ENCODE peak calls at places on chromosomes 7 and 10, in six cellular contexts. E is HEK293T, L is fibroblast of the aortic adventitia, V is NCI-H1417, I is colonic mucosa, N is NAMALWA. O is an unnamed sample.

GRCh38 chr7:137915266-137915665 is 68.5 kb upstream of the DGKI start:
- DNase-seq in E (no peak), L (no peak), V (no peak), I (no peak), N (no peak), O (no peak)

GRCh38 chr10:100347568-100348195 is 649 bp downstream of the SCD start:
- DNase-seq in E (peak), L (no peak), V (peak), I (peak), N (no peak), O (no peak)

GRCh38 chr10:38038932-38039245 is 28.4 kb downstream of the ZNF33A start:
- DNase-seq in E (no peak), L (no peak), V (no peak), I (no peak), N (no peak), O (no peak)

GRCh38 chr7:41156268-41156667 is 546.6 kb downstream of the INHBA start:
- DNase-seq in E (no peak), L (no peak), V (no peak), I (no peak), N (no peak), O (no peak)

GRCh38 chr7:66894463-66895080 is 26.5 kb upstream of the TMEM248 start:
- DNase-seq in E (no peak), L (peak), V (peak), I (no peak), N (peak), O (peak)

GRCh38 chr7:99505324-99505662 is 831 bp downstream of the ZKSCAN5 start:
- DNase-seq in E (no peak), L (peak), V (no peak), I (no peak), N (no peak), O (no peak)

GRCh38 chr10:111479966-111480365 is 403.1 kb downstream of the ADRA2A start:
- DNase-seq in E (no peak), L (no peak), V (no peak), I (no peak), N (no peak), O (no peak)

GRCh38 chr10:23469596-23470237 is 30.8 kb downstream of the OTUD1 start:
- DNase-seq in E (no peak), L (no peak), V (no peak), I (no peak), N (no peak), O (no peak)

GRCh38 chr7:84647797-84648762 is 453.5 kb upstream of the SEMA3A start:
- DNase-seq in E (no peak), L (peak), V (no peak), I (no peak), N (no peak), O (no peak)

GRCh38 chr7:37921340-37921805 is 933 bp downstream of the EPDR1 start:
- DNase-seq in E (peak), L (peak), V (peak), I (peak), N (no peak), O (no peak)

GRCh38 chr10:72254891-72255568 is 18.7 kb upstream of the DDIT4 start:
- DNase-seq in E (peak), L (peak), V (peak), I (peak), N (no peak), O (no peak)

GRCh38 chr10:127027786-127028185 is 122.6 kb downstream of the DOCK1 start:
- DNase-seq in E (no peak), L (no peak), V (no peak), I (no peak), N (no peak), O (no peak)

GRCh38 chr7:157274991-157275427 is 61.8 kb upstream of the DNAJB6 start:
- DNase-seq in E (peak), L (no peak), V (no peak), I (no peak), N (no peak), O (no peak)

GRCh38 chr7:135707570-135707966 is 20.4 kb downstream of the SLC13A4 start:
- DNase-seq in E (no peak), L (no peak), V (no peak), I (no peak), N (no peak), O (no peak)

GRCh38 chr10:110208614-110209398 is 1.4 kb downstream of the MXI1 start:
- DNase-seq in E (no peak), L (peak), V (peak), I (peak), N (no peak), O (no peak)

GRCh38 chr10:32104622-32105509 is 48.6 kb upstream of the KIF5B start:
- DNase-seq in E (no peak), L (peak), V (no peak), I (no peak), N (no peak), O (no peak)

GRCh38 chr7:991017-991728 is 8.2 kb downstream of the CYP2W1 start:
- DNase-seq in E (no peak), L (no peak), V (no peak), I (no peak), N (no peak), O (no peak)

GRCh38 chr7:193538-194256 is 1.3 kb downstream of the FAM20C start:
- DNase-seq in E (no peak), L (peak), V (peak), I (peak), N (no peak), O (no peak)

GRCh38 chr10:75137533-75138438 is 26.3 kb downstream of the SAMD8 start:
- DNase-seq in E (no peak), L (peak), V (no peak), I (no peak), N (no peak), O (no peak)

GRCh38 chr10:30227481-30227880 is 121.6 kb downstream of the MTPAP start:
- DNase-seq in E (no peak), L (peak), V (no peak), I (no peak), N (no peak), O (no peak)

GRCh38 chr10:5956146-5956914 is 21.0 kb downstream of the IL15RA start:
- DNase-seq in E (no peak), L (no peak), V (no peak), I (no peak), N (no peak), O (no peak)

GRCh38 chr10:49254556-49255318 is 44.2 kb upstream of the C10orf71 start:
- DNase-seq in E (no peak), L (no peak), V (no peak), I (no peak), N (peak), O (no peak)

GRCh38 chr10:33421789-33422188 is 87.3 kb upstream of the NRP1 start:
- DNase-seq in E (no peak), L (peak), V (no peak), I (no peak), N (no peak), O (no peak)

GRCh38 chr7:130838738-130839137 is 104.7 kb upstream of the KLF14 start:
- DNase-seq in E (no peak), L (peak), V (no peak), I (no peak), N (no peak), O (no peak)

GRCh38 chr10:100743626-100744135 is 1.7 kb upstream of the PAX2 start:
- DNase-seq in E (peak), L (peak), V (peak), I (no peak), N (peak), O (no peak)

GRCh38 chr10:91077549-91078017 is 142.9 kb upstream of the PCGF5 start:
- DNase-seq in E (no peak), L (peak), V (peak), I (peak), N (no peak), O (no peak)

GRCh38 chr7:24882989-24883631 is 96.9 kb downstream of the OSBPL3 start:
- DNase-seq in E (no peak), L (peak), V (no peak), I (no peak), N (peak), O (no peak)

GRCh38 chr10:97020452-97021400 is 165.0 kb downstream of the SLIT1 start:
- DNase-seq in E (no peak), L (peak), V (peak), I (no peak), N (no peak), O (no peak)

GRCh38 chr7:151076863-151077704 is 3.5 kb downstream of the FASTK start:
- DNase-seq in E (peak), L (no peak), V (peak), I (no peak), N (peak), O (no peak)

GRCh38 chr10:129963831-129964501 is at the start of gene EBF3:
- DNase-seq in E (peak), L (peak), V (peak), I (peak), N (no peak), O (no peak)

O was measured in iPS DF 6.9.